ENCODE peak calls at places on chromosomes 2 and 18, in six cellular contexts. R, N, D, O, B and I are unnamed samples.
A peak's percentile ranks its signal among the peaks of the same experiment; 100 is the strongest.

GRCh38 chr2:42792583-42793313 is at the start of gene HAAO:
- DNase-seq in N (peak; percentile 85), D (no peak), O (no peak), R (peak; percentile 68), B (peak; percentile 64), I (peak; percentile 49)

GRCh38 chr2:235896061-235896460 is 272.1 kb downstream of the GBX2 start:
- DNase-seq in R (no peak), B (no peak), O (no peak), D (no peak), N (no peak), I (no peak)

GRCh38 chr2:227443889-227444568 is 27.9 kb upstream of the AGFG1 start:
- DNase-seq in R (no peak), D (no peak), N (no peak), B (no peak), O (no peak), I (no peak)

GRCh38 chr18:59001166-59001565 is 136.5 kb downstream of the ZNF532 start:
- DNase-seq in R (no peak), N (no peak), B (no peak), D (no peak), O (no peak), I (no peak)

GRCh38 chr2:44931177-44931795 is 10.2 kb upstream of the SIX3 start:
- DNase-seq in B (no peak), O (no peak), N (no peak), R (no peak), D (no peak), I (no peak)

GRCh38 chr2:201699384-201699783 is 940 bp upstream of the MPP4 start:
- DNase-seq in O (peak; percentile 15), D (no peak), B (no peak), N (no peak), R (no peak), I (no peak)

GRCh38 chr2:237449193-237449797 is 35.3 kb upstream of the COL6A3 start:
- DNase-seq in R (peak; percentile 72), B (no peak), D (no peak), O (peak; percentile 70), N (no peak), I (peak; percentile 43)

GRCh38 chr18:45745817-45746461 is 22.0 kb downstream of the SLC14A1 start:
- DNase-seq in B (no peak), O (peak; percentile 47), N (peak; percentile 84), D (no peak), R (no peak), I (no peak)

GRCh38 chr18:4285525-4285924 is 169.6 kb downstream of the DLGAP1 start:
- DNase-seq in O (no peak), R (no peak), D (no peak), N (no peak), B (no peak), I (no peak)

GRCh38 chr2:236803621-236804020 is 234.0 kb downstream of the ACKR3 start:
- DNase-seq in D (no peak), O (no peak), N (no peak), B (no peak), R (no peak), I (no peak)